ENCODE peak calls at places on chromosome 14, in six cellular contexts. O, S, A, Z, E and P are unnamed samples.

GRCh38 chr14:105537580-105538474 is 11.4 kb downstream of the TMEM121 start:
- DNase-seq in O (no peak), A (no peak), Z (peak; percentile 86), E (peak; percentile 52), S (peak; percentile 52), P (no peak)

GRCh38 chr14:78119440-78119839 is 50.7 kb upstream of the NRXN3 start:
- DNase-seq in Z (no peak), O (no peak), E (no peak), A (no peak), S (no peak), P (no peak)

GRCh38 chr14:95229749-95230148 is 72.4 kb upstream of the DICER1 start:
- DNase-seq in O (no peak), E (no peak), S (no peak), Z (no peak), A (no peak), P (no peak)

GRCh38 chr14:94113490-94113889 is 3.0 kb downstream of the IFI27 start:
- DNase-seq in O (no peak), E (no peak), S (peak; percentile 17), Z (no peak), A (peak; percentile 22), P (no peak)

GRCh38 chr14:101072945-101073597 is 169.5 kb upstream of the RTL1 start:
- DNase-seq in Z (peak; percentile 59), S (peak; percentile 86), O (peak; percentile 40), E (peak; percentile 70), A (peak; percentile 98), P (peak; percentile 95)

GRCh38 chr14:40417777-40418401 is 985.7 kb upstream of the FBXO33 start:
- DNase-seq in O (peak; percentile 46), Z (peak; percentile 62), S (peak; percentile 70), A (no peak), E (no peak), P (peak; percentile 36)

GRCh38 chr14:101068958-101069549 is 165.5 kb upstream of the RTL1 start:
- DNase-seq in O (no peak), S (peak; percentile 20), E (no peak), Z (peak; percentile 20), A (no peak), P (no peak)

GRCh38 chr14:61258985-61259384 is 22.2 kb downstream of the TMEM30B start:
- DNase-seq in O (no peak), Z (no peak), S (no peak), E (no peak), A (peak; percentile 21), P (no peak)

GRCh38 chr14:101109981-101110728 is 206.6 kb upstream of the RTL1 start:
- DNase-seq in Z (no peak), E (no peak), S (no peak), O (no peak), A (no peak), P (no peak)

GRCh38 chr14:50821471-50822464 is 9.2 kb downstream of the NIN start:
- DNase-seq in Z (no peak), E (no peak), O (no peak), S (no peak), A (no peak), P (no peak)

GRCh38 chr14:76768671-76769500 is 7.6 kb downstream of the VASH1 start:
- DNase-seq in A (no peak), O (no peak), E (no peak), Z (peak; percentile 41), S (no peak), P (no peak)

GRCh38 chr14:36068777-36069534 is 107.6 kb downstream of the PTCSC3 start:
- DNase-seq in E (peak; percentile 8), Z (no peak), S (no peak), O (no peak), A (peak; percentile 21), P (no peak)

GRCh38 chr14:99284254-99285004 is 12.4 kb upstream of the BCL11B start:
- DNase-seq in A (no peak), Z (peak; percentile 46), E (no peak), O (no peak), S (no peak), P (no peak)

GRCh38 chr14:74401504-74402241 is 24.3 kb downstream of the SYNDIG1L start:
- DNase-seq in A (no peak), S (peak; percentile 85), E (peak; percentile 22), O (no peak), Z (peak; percentile 76), P (peak; percentile 18)

GRCh38 chr14:96103560-96104460 is 64.6 kb downstream of the C14orf132 start:
- DNase-seq in A (no peak), Z (no peak), S (no peak), O (no peak), E (no peak), P (no peak)

GRCh38 chr14:28767851-28768548 is 1.4 kb downstream of the FOXG1 start:
- DNase-seq in S (peak; percentile 90), O (no peak), A (no peak), E (no peak), Z (peak; percentile 88), P (no peak)

GRCh38 chr14:91968280-91968679 is 20.8 kb upstream of the FBLN5 start:
- DNase-seq in O (no peak), Z (no peak), E (no peak), A (no peak), S (no peak), P (no peak)

GRCh38 chr14:91257328-91258020 is 13.0 kb upstream of the GPR68 start:
- DNase-seq in S (no peak), E (no peak), O (no peak), Z (no peak), A (no peak), P (no peak)

DNA sequence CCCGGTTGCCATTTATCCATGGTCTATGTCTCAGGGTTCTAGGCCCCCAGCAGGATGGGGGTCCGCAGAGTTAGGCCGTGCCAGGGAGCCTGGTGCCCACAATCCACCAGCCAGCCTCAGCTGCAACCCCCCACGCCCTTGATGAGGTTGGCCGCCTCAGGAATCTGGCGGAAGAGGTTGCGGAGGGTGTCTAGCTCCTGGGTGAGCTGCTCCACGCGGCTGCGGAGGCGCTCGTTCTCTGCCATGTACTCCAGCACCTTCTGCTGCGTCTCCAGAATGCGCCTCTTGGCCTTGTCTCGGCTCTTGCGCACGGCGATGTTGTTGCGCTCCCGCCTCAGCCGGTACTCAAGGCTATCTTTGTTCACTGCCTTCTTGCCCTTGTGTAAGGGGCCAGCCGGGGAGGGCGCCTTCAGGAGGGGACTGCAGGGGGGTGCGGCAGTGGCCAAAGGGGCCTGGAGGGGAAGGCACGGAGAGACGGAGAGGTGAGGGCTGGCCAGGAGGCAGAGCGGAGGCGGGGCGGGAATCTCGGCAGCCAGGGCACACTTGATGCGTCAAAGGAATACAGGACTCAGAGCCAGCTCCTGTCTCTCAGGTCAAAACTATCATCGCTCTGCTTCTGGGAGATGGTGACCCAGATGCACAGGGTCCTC is 1.6 kb downstream of the CEBPE start:
- DNase-seq in A (no peak), O (no peak), Z (no peak), E (no peak), S (no peak), P (no peak)
- H4K8ac ChIP-seq in A (no peak overlapping the region), O (peak overlapping the region; percentile 68), Z (peak overlapping the region; percentile 65), E (no peak overlapping the region), S (no peak overlapping the region), P (no peak overlapping the region)

DNA sequence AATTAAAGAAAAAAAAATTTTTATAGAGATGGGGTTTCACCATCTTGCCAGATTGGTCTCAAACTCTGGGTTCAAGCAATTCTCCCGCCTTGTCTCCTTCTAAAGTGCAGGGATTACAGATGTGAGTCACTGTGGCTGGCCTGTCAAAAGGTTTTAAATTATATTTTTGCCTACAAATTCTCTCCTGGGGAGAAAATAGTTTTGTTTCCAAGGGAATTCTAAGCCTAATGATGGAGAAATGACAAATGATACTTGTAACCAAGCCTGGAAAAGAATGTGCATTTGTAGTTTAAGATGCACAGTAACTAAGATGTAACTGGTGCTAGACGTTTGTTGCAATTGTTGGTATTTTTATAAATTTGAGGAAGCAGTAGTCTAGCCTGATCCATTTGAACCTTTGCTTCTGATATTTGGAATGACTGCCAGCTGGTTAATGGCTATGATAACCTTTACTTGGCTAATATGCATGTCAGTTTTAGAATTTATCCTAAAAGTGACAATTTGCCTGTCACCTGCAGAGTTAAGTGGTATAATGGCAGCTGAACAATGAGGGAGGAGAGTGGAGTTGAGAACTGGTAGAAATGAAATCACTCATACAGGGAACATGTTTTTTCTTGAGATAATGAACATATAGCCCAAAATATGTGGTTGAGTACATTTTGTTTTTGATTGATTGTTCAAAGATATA is 148.0 kb downstream of the FUT8 start:
- DNase-seq in S (no peak), O (no peak), A (peak; percentile 7), Z (no peak), E (no peak), P (no peak)
- H3K14ac ChIP-seq in S (no peak overlapping the region), O (no peak overlapping the region), A (no peak overlapping the region), Z (no peak overlapping the region), E (no peak overlapping the region), P (no peak overlapping the region)

GRCh38 chr14:68794856-68795601 is 2.2 kb upstream of the ZFP36L1 start:
- DNase-seq in A (peak; percentile 95), E (no peak), S (no peak), Z (no peak), O (no peak), P (peak; percentile 95)

GRCh38 chr14:68795602-68796417 is 2.9 kb upstream of the ZFP36L1 start:
- DNase-seq in E (peak; percentile 80), A (peak; percentile 79), Z (peak; percentile 86), O (no peak), S (peak; percentile 91), P (peak; percentile 92)

GRCh38 chr14:68793734-68794129 is 865 bp upstream of the ZFP36L1 start:
- DNase-seq in E (no peak), Z (no peak), A (no peak), S (no peak), O (no peak), P (no peak)

GRCh38 chr14:68792830-68793733 is at the start of gene ZFP36L1:
- DNase-seq in S (peak; percentile 95), Z (peak; percentile 90), A (peak; percentile 95), O (peak; percentile 98), E (peak; percentile 98), P (peak; percentile 99)

DNA sequence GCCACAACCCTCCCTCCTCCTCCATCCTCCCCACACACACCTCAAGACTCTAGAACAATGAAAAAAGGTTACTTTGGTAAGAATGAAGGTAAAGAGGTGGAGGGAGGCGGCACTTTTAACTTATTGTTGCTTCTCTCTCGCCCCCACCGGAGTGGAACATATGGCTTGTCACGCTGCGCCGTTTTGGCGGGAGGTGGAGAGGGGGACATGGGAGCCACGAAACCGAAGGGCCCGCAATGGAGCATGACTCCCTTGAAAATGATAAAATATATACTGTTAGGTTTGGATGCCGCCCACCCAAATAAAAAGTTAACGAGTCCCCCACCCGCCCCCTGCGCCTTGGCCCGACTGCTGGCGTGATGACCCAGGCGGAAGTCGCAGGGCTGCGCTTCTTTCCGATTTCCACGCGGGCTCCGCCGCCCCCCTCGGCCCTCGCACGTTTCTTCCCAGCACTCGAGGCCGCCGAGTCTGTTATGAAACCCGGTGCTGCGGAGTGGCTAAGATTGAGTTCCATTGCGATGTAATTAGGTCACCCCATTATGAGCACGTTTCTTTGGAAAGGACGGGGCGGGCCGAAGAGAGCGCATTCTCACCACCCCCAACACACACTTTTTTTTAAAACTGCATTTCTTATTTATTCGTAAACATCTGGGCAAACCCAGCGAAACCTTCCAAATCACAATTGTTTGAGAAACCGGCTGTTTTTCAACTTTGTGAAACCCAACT is 1.4 kb upstream of the ZFP36L1 start:
- DNase-seq in S (no peak), O (no peak), Z (peak; percentile 55), E (peak; percentile 88), A (peak; percentile 95), P (peak; percentile 99)
- H4K8ac ChIP-seq in S (no peak overlapping the region), O (no peak overlapping the region), Z (peak overlapping the region; percentile 99), E (peak overlapping the region; percentile 80), A (peak overlapping the region; percentile 91), P (peak overlapping the region; percentile 83)

DNA sequence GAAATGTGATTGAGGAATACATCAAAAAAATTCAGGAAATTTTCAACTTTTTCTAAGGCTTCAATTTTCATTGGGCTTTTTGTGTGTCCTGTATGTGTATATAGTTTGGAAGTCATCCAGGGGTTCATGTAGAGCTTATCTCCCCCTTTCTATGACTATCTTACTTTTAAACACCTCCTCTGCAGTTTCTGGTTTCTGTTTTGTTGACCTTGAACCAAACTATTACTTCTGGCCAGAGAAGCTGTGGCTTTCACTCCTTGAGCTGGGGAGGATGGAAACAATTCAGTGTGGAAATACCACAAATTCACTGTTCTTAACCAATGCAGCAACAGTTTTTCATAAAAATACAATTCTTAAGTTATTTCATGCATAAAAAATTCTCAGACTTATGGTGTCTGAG is 613.2 kb upstream of the SEL1L start:
- DNase-seq in O (no peak), S (no peak), Z (no peak), A (no peak), E (no peak), P (no peak)
- H3K14ac ChIP-seq in O (no peak overlapping the region), S (no peak overlapping the region), Z (no peak overlapping the region), A (no peak overlapping the region), E (no peak overlapping the region), P (no peak overlapping the region)